ENCODE peak calls at places on chromosomes 11 and 22, in four cellular contexts. W is CD8-positive, alpha-beta T cell; L is dorsolateral prefrontal cortex; R is HCT116. G is an unnamed sample.

GRCh38 chr22:25334091-25334490 is 114.7 kb downstream of the CRYBB2 start:
- DNase-seq in W (peak; percentile 27), L (no peak), R (peak; percentile 36), G (no peak)

GRCh38 chr11:118142081-118142480 is 10.5 kb downstream of the SCN4B start:
- DNase-seq in W (no peak), L (no peak), R (no peak), G (no peak)

GRCh38 chr11:68780829-68781228 is 29.5 kb upstream of the TESMIN start:
- DNase-seq in W (no peak), L (no peak), R (peak; percentile 4), G (no peak)

GRCh38 chr11:64192429-64192828 is 6.5 kb downstream of the STIP1 start:
- DNase-seq in W (no peak), L (no peak), R (no peak), G (no peak)

GRCh38 chr11:73453562-73453961 is 77.4 kb downstream of the RELT start:
- DNase-seq in W (no peak), L (no peak), R (no peak), G (peak; percentile 23)

GRCh38 chr11:33475999-33476398 is 218.8 kb downstream of the HIPK3 start:
- DNase-seq in W (no peak), L (no peak), R (no peak), G (no peak)

GRCh38 chr11:12210200-12210599 is 99.8 kb downstream of the MICAL2 start:
- DNase-seq in W (no peak), L (no peak), R (no peak), G (peak; percentile 27)

GRCh38 chr11:44589301-44589700 is 23.8 kb downstream of the CD82 start:
- DNase-seq in W (no peak), L (no peak), R (no peak), G (no peak)

GRCh38 chr22:32829451-32829851 is 27.9 kb downstream of the TIMP3 start:
- DNase-seq in W (no peak), L (no peak), R (no peak), G (peak; percentile 60)

GRCh38 chr22:26817926-26818325 is 160.5 kb downstream of the MIAT start:
- DNase-seq in W (no peak), L (no peak), R (no peak), G (no peak)

GRCh38 chr11:65452806-65453490 is 30.4 kb downstream of the NEAT1 start:
- DNase-seq in W (no peak), L (no peak), R (no peak), G (peak; percentile 78)

GRCh38 chr11:61310749-61311148 is 15.6 kb upstream of the VWCE start:
- DNase-seq in W (no peak), L (no peak), R (no peak), G (no peak)

GRCh38 chr11:12182650-12183511 is 72.5 kb downstream of the MICAL2 start:
- DNase-seq in W (no peak), L (no peak), R (peak; percentile 74), G (no peak)

GRCh38 chr11:106137061-106137460 is 59.6 kb downstream of the AASDHPPT start:
- DNase-seq in W (no peak), L (no peak), R (no peak), G (no peak)

GRCh38 chr11:64017950-64018224 is 17.8 kb upstream of the FLRT1 start:
- DNase-seq in W (no peak), L (no peak), R (no peak), G (no peak)

GRCh38 chr22:33921576-33922181 is 1.4 kb upstream of the LARGE1 start:
- DNase-seq in W (peak; percentile 10), L (peak; percentile 83), R (no peak), G (peak; percentile 54)

GRCh38 chr11:130088909-130089668 is 19.4 kb downstream of the APLP2 start:
- DNase-seq in W (no peak), L (no peak), R (no peak), G (no peak)

GRCh38 chr11:108580645-108581044 is 12.9 kb downstream of the EXPH5 start:
- DNase-seq in W (no peak), L (no peak), R (no peak), G (no peak)

GRCh38 chr11:60208146-60208895 is 25.4 kb upstream of the MS4A6A start:
- DNase-seq in W (no peak), L (no peak), R (no peak), G (no peak)

GRCh38 chr11:6654281-6655019 is 1.2 kb downstream of the DCHS1 start:
- DNase-seq in W (no peak), L (peak; percentile 53), R (no peak), G (no peak)

GRCh38 chr22:47569389-47570299 is 807.2 kb downstream of the TBC1D22A start:
- DNase-seq in W (no peak), L (peak; percentile 26), R (no peak), G (peak; percentile 8)
- H3K27ac ChIP-seq in W (no peak overlapping the region), L (no peak overlapping the region), R (no peak overlapping the region), G (no peak overlapping the region)

GRCh38 chr11:34682822-34683221 is 61.9 kb downstream of the EHF start:
- DNase-seq in W (no peak), L (no peak), R (peak; percentile 38), G (no peak)

GRCh38 chr11:34679681-34680080 is 58.8 kb downstream of the EHF start:
- DNase-seq in W (no peak), L (no peak), R (no peak), G (no peak)

GRCh38 chr11:34676227-34676626 is 55.3 kb downstream of the EHF start:
- DNase-seq in W (no peak), L (no peak), R (no peak), G (no peak)

GRCh38 chr11:34680206-34680605 is 59.3 kb downstream of the EHF start:
- DNase-seq in W (no peak), L (no peak), R (no peak), G (no peak)

DNA sequence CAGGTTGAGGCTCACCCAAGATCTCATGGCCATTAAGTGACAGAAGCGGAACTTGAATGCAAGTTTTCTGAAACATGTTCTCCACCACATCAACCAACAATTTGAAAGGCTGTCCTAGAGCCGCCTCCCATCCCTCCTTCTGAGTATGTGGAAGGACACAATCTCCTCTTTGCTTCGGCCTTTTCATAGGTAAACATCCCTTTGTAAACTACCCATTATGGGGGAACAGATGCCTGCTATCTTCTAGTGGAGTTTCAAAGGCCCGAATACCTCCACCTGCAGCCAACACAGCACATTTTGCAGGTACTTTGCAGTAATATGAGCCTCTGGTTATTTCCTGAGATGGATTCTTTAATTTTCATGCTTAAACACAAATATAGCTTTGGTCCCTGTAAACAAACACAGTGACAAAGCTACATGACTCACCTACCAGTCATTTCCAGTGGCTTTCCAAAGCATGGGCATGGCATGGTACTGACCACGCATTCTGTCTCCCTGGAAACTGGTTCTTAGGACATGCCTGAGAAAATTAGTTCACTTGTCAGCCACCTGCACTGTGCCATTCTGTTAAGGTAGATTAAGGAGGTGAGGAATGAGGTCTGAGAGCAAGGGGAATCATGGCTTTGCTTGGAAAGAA is 60.1 kb downstream of the EHF start:
- DNase-seq in W (no peak), L (no peak), R (peak; percentile 86), G (no peak)
- H3K27ac ChIP-seq in W (no peak overlapping the region), L (no peak overlapping the region), R (peak overlapping the region; percentile 27), G (no peak overlapping the region)

GRCh38 chr22:48633996-48634836 is 1193.5 kb downstream of the BRD1 start:
- DNase-seq in W (no peak), L (no peak), R (no peak), G (no peak)
- H3K27ac ChIP-seq in W (no peak overlapping the region), L (no peak overlapping the region), R (no peak overlapping the region), G (no peak overlapping the region)

GRCh38 chr11:75430692-75431532 is 2.1 kb downstream of the KLHL35 start:
- DNase-seq in W (no peak), L (no peak), R (no peak), G (no peak)
- H3K27ac ChIP-seq in W (no peak overlapping the region), L (no peak overlapping the region), R (peak overlapping the region; percentile 52), G (peak overlapping the region; percentile 41)

GRCh38 chr11:1946812-1947480 is at the start of gene MRPL23:
- DNase-seq in W (no peak), L (peak; percentile 42), R (no peak), G (peak; percentile 39)

GRCh38 chr11:1948389-1948788 is 1.3 kb downstream of the MRPL23 start:
- DNase-seq in W (no peak), L (peak; percentile 21), R (no peak), G (peak; percentile 24)

GRCh38 chr11:1949922-1950321 is 2.8 kb downstream of the MRPL23 start:
- DNase-seq in W (no peak), L (no peak), R (no peak), G (no peak)

GRCh38 chr11:1949302-1949701 is 2.2 kb downstream of the MRPL23 start:
- DNase-seq in W (no peak), L (no peak), R (no peak), G (no peak)

DNA sequence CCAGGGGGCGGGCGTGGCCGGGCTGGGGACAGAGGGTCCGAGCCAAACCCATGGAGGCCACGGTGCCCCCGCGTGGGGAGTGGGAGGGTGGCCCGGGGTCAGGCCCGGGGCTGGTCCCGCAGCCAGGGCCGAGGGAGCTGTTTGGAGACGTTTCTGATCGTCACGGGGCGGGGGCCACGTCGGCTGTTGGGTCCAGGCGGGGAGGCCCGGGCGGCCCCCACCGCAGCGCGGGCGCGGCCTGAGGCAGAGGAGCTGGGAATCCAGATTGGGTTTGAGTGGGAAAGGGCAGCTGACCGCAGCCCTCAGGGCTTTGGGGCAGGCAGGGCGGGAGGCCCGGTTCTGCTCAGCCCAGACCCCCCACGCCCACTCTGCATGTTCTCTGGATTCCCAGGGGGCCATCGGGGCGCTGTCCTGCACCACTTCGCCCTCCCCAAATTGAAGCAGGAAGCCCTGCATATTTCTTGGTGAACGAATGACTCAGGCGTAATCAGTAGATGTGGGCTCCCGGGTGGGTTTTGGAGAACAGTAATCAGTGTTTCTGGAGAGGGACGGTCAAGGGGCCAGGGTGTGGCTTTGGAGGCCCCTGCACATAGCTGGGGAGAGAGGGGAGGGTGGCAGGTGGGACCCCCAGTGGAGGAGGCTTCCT is 583 bp downstream of the MRPL23 start:
- DNase-seq in W (no peak), L (no peak), R (no peak), G (no peak)
- H3K27ac ChIP-seq in W (no peak overlapping the region), L (no peak overlapping the region), R (no peak overlapping the region), G (no peak overlapping the region)

G was measured in tibial artery.